ENCODE peak calls at places on chromosomes 16 and 17, in six cellular contexts. Y is aorta, N is hepatic stellate cell, U is uterus, P is head of caudate nucleus, Q is HCEC 1CT. T is an unnamed sample.

GRCh38 chr17:68834328-68834836 is 120.8 kb downstream of the ABCA8 start:
- DNase-seq in Y (no peak), N (no peak), U (no peak), P (no peak), Q (no peak), T (no peak)

GRCh38 chr16:86232496-86232895 is 277.8 kb upstream of the FOXF1 start:
- DNase-seq in Y (peak), N (no peak), U (no peak), P (no peak), Q (no peak), T (no peak)

GRCh38 chr17:61452301-61453290 is at the start of gene TBX4:
- DNase-seq in Y (no peak), N (no peak), U (no peak), P (peak), Q (no peak), T (no peak)

GRCh38 chr16:57185945-57186629 is at the start of the genes PSME3IP1 and RSPRY1:
- DNase-seq in Y (peak), N (peak), U (peak), P (peak), Q (peak), T (peak)

GRCh38 chr17:58161566-58161965 is 5.2 kb upstream of the OR4D2 start:
- DNase-seq in Y (no peak), N (no peak), U (no peak), P (no peak), Q (no peak), T (no peak)

GRCh38 chr17:36592316-36592710 is 634 bp downstream of the DHRS11 start:
- DNase-seq in Y (no peak), N (no peak), U (no peak), P (no peak), Q (no peak), T (no peak)

GRCh38 chr17:319266-319665 is 33.3 kb downstream of the RPH3AL start:
- DNase-seq in Y (peak), N (no peak), U (no peak), P (no peak), Q (no peak), T (no peak)

GRCh38 chr17:27566673-27567562 is 64.1 kb upstream of the LGALS9 start:
- DNase-seq in Y (no peak), N (peak), U (no peak), P (no peak), Q (no peak), T (no peak)

GRCh38 chr17:43774304-43775250 is 4.2 kb downstream of the DUSP3 start:
- DNase-seq in Y (no peak), N (no peak), U (no peak), P (peak), Q (no peak), T (no peak)

GRCh38 chr16:85828166-85828565 is 28.7 kb downstream of the COX4I1 start:
- DNase-seq in Y (no peak), N (no peak), U (no peak), P (no peak), Q (no peak), T (no peak)

GRCh38 chr17:71237903-71238538 is 882.8 kb upstream of the SOX9 start:
- DNase-seq in Y (no peak), N (peak), U (no peak), P (no peak), Q (peak), T (peak)

GRCh38 chr16:59905628-59906027 is 1171.5 kb upstream of the GOT2 start:
- DNase-seq in Y (no peak), N (no peak), U (no peak), P (no peak), Q (no peak), T (peak)